ENCODE peak calls at places on chromosomes 1 and 21, in nine cellular contexts. One of them, this sample, is unnamed.

GRCh38 chr1:203135636-203136305 is 8.2 kb downstream of the ADORA1 start:
- DNase-seq in activated naive CD4-positive, alpha-beta T cell: no peak
- DNase-seq in stimulated activated CD8-positive, alpha-beta memory T cell treated with anti-CD3 and anti-CD28 coated beads, Interleukin-15, amount 100 ng/mL, for 1 hour: no peak
- DNase-seq in hippocampal formation: no peak
- DNase-seq in immature natural killer cell: no peak
- DNase-seq in neural crest cell: no peak
- DNase-seq in H7: no peak
- DNase-seq in activated CD4-positive, alpha-beta T cell treated with anti-CD3 and anti-CD28 coated beads for 24 hours: no peak
- DNase-seq in T-helper 2 cell: no peak
- DNase-seq in this sample: no peak

GRCh38 chr1:179164494-179164893 is 65.0 kb downstream of the ABL2 start:
- DNase-seq in stimulated activated CD8-positive, alpha-beta memory T cell treated with anti-CD3 and anti-CD28 coated beads, Interleukin-15, amount 100 ng/mL, for 1 hour: no peak
- DNase-seq in activated naive CD4-positive, alpha-beta T cell: no peak
- DNase-seq in H7: peak
- DNase-seq in neural crest cell: no peak
- DNase-seq in activated CD4-positive, alpha-beta T cell treated with anti-CD3 and anti-CD28 coated beads for 24 hours: no peak
- DNase-seq in hippocampal formation: no peak
- DNase-seq in T-helper 2 cell: no peak
- DNase-seq in immature natural killer cell: no peak
- DNase-seq in this sample: no peak

GRCh38 chr1:118963456-118964430 is 24.4 kb downstream of the TBX15 start:
- DNase-seq in activated naive CD4-positive, alpha-beta T cell: no peak
- DNase-seq in activated CD4-positive, alpha-beta T cell treated with anti-CD3 and anti-CD28 coated beads for 24 hours: no peak
- DNase-seq in neural crest cell: no peak
- DNase-seq in immature natural killer cell: no peak
- DNase-seq in T-helper 2 cell: no peak
- DNase-seq in hippocampal formation: no peak
- DNase-seq in H7: no peak
- DNase-seq in stimulated activated CD8-positive, alpha-beta memory T cell treated with anti-CD3 and anti-CD28 coated beads, Interleukin-15, amount 100 ng/mL, for 1 hour: no peak
- DNase-seq in this sample: no peak

GRCh38 chr1:64699327-64699726 is 45.5 kb upstream of the RAVER2 start:
- DNase-seq in H7: no peak
- DNase-seq in hippocampal formation: no peak
- DNase-seq in activated CD4-positive, alpha-beta T cell treated with anti-CD3 and anti-CD28 coated beads for 24 hours: no peak
- DNase-seq in activated naive CD4-positive, alpha-beta T cell: no peak
- DNase-seq in T-helper 2 cell: no peak
- DNase-seq in stimulated activated CD8-positive, alpha-beta memory T cell treated with anti-CD3 and anti-CD28 coated beads, Interleukin-15, amount 100 ng/mL, for 1 hour: no peak
- DNase-seq in immature natural killer cell: no peak
- DNase-seq in neural crest cell: no peak
- DNase-seq in this sample: no peak

GRCh38 chr21:36186506-36187399 is 30.1 kb downstream of the DOP1B start:
- DNase-seq in activated CD4-positive, alpha-beta T cell treated with anti-CD3 and anti-CD28 coated beads for 24 hours: no peak
- DNase-seq in hippocampal formation: no peak
- DNase-seq in stimulated activated CD8-positive, alpha-beta memory T cell treated with anti-CD3 and anti-CD28 coated beads, Interleukin-15, amount 100 ng/mL, for 1 hour: no peak
- DNase-seq in immature natural killer cell: no peak
- DNase-seq in activated naive CD4-positive, alpha-beta T cell: no peak
- DNase-seq in H7: peak
- DNase-seq in T-helper 2 cell: no peak
- DNase-seq in neural crest cell: no peak
- DNase-seq in this sample: no peak

GRCh38 chr1:90955769-90956168 is 66.1 kb downstream of the ZNF644 start:
- DNase-seq in H7: no peak
- DNase-seq in T-helper 2 cell: no peak
- DNase-seq in activated CD4-positive, alpha-beta T cell treated with anti-CD3 and anti-CD28 coated beads for 24 hours: no peak
- DNase-seq in hippocampal formation: no peak
- DNase-seq in activated naive CD4-positive, alpha-beta T cell: no peak
- DNase-seq in immature natural killer cell: no peak
- DNase-seq in stimulated activated CD8-positive, alpha-beta memory T cell treated with anti-CD3 and anti-CD28 coated beads, Interleukin-15, amount 100 ng/mL, for 1 hour: no peak
- DNase-seq in neural crest cell: no peak
- DNase-seq in this sample: no peak

GRCh38 chr1:179105393-179105792 is 23.5 kb downstream of the TOR3A start:
- DNase-seq in activated naive CD4-positive, alpha-beta T cell: no peak
- DNase-seq in neural crest cell: no peak
- DNase-seq in activated CD4-positive, alpha-beta T cell treated with anti-CD3 and anti-CD28 coated beads for 24 hours: no peak
- DNase-seq in stimulated activated CD8-positive, alpha-beta memory T cell treated with anti-CD3 and anti-CD28 coated beads, Interleukin-15, amount 100 ng/mL, for 1 hour: no peak
- DNase-seq in H7: peak
- DNase-seq in immature natural killer cell: no peak
- DNase-seq in hippocampal formation: no peak
- DNase-seq in T-helper 2 cell: no peak
- DNase-seq in this sample: no peak

GRCh38 chr1:156642265-156643185 is 608 bp downstream of the BCAN start:
- DNase-seq in T-helper 2 cell: no peak
- DNase-seq in hippocampal formation: no peak
- DNase-seq in neural crest cell: no peak
- DNase-seq in immature natural killer cell: no peak
- DNase-seq in activated CD4-positive, alpha-beta T cell treated with anti-CD3 and anti-CD28 coated beads for 24 hours: no peak
- DNase-seq in H7: peak
- DNase-seq in stimulated activated CD8-positive, alpha-beta memory T cell treated with anti-CD3 and anti-CD28 coated beads, Interleukin-15, amount 100 ng/mL, for 1 hour: no peak
- DNase-seq in activated naive CD4-positive, alpha-beta T cell: no peak
- DNase-seq in this sample: no peak

GRCh38 chr1:169018751-169019150 is 87.7 kb upstream of the ATP1B1 start:
- DNase-seq in neural crest cell: no peak
- DNase-seq in hippocampal formation: no peak
- DNase-seq in activated CD4-positive, alpha-beta T cell treated with anti-CD3 and anti-CD28 coated beads for 24 hours: no peak
- DNase-seq in H7: no peak
- DNase-seq in immature natural killer cell: no peak
- DNase-seq in activated naive CD4-positive, alpha-beta T cell: no peak
- DNase-seq in stimulated activated CD8-positive, alpha-beta memory T cell treated with anti-CD3 and anti-CD28 coated beads, Interleukin-15, amount 100 ng/mL, for 1 hour: no peak
- DNase-seq in T-helper 2 cell: no peak
- DNase-seq in this sample: no peak

GRCh38 chr1:155010211-155010918 is 7.8 kb downstream of the ZBTB7B start:
- DNase-seq in neural crest cell: no peak
- DNase-seq in activated naive CD4-positive, alpha-beta T cell: no peak
- DNase-seq in H7: no peak
- DNase-seq in immature natural killer cell: no peak
- DNase-seq in activated CD4-positive, alpha-beta T cell treated with anti-CD3 and anti-CD28 coated beads for 24 hours: no peak
- DNase-seq in T-helper 2 cell: no peak
- DNase-seq in stimulated activated CD8-positive, alpha-beta memory T cell treated with anti-CD3 and anti-CD28 coated beads, Interleukin-15, amount 100 ng/mL, for 1 hour: no peak
- DNase-seq in hippocampal formation: no peak
- DNase-seq in this sample: no peak

GRCh38 chr1:226308166-226308722 is 720 bp downstream of the LIN9 start:
- DNase-seq in T-helper 2 cell: no peak
- DNase-seq in activated CD4-positive, alpha-beta T cell treated with anti-CD3 and anti-CD28 coated beads for 24 hours: peak
- DNase-seq in immature natural killer cell: no peak
- DNase-seq in H7: no peak
- DNase-seq in activated naive CD4-positive, alpha-beta T cell: peak
- DNase-seq in hippocampal formation: peak
- DNase-seq in stimulated activated CD8-positive, alpha-beta memory T cell treated with anti-CD3 and anti-CD28 coated beads, Interleukin-15, amount 100 ng/mL, for 1 hour: no peak
- DNase-seq in neural crest cell: peak
- DNase-seq in this sample: peak

GRCh38 chr1:165036403-165036802 is 320.1 kb downstream of the LMX1A start:
- DNase-seq in stimulated activated CD8-positive, alpha-beta memory T cell treated with anti-CD3 and anti-CD28 coated beads, Interleukin-15, amount 100 ng/mL, for 1 hour: no peak
- DNase-seq in T-helper 2 cell: no peak
- DNase-seq in activated naive CD4-positive, alpha-beta T cell: no peak
- DNase-seq in hippocampal formation: no peak
- DNase-seq in H7: no peak
- DNase-seq in immature natural killer cell: no peak
- DNase-seq in activated CD4-positive, alpha-beta T cell treated with anti-CD3 and anti-CD28 coated beads for 24 hours: no peak
- DNase-seq in neural crest cell: no peak
- DNase-seq in this sample: no peak

GRCh38 chr1:5933676-5934057 is 58.6 kb downstream of the NPHP4 start:
- DNase-seq in activated CD4-positive, alpha-beta T cell treated with anti-CD3 and anti-CD28 coated beads for 24 hours: no peak
- DNase-seq in stimulated activated CD8-positive, alpha-beta memory T cell treated with anti-CD3 and anti-CD28 coated beads, Interleukin-15, amount 100 ng/mL, for 1 hour: no peak
- DNase-seq in T-helper 2 cell: no peak
- DNase-seq in hippocampal formation: no peak
- DNase-seq in neural crest cell: no peak
- DNase-seq in H7: no peak
- DNase-seq in activated naive CD4-positive, alpha-beta T cell: no peak
- DNase-seq in immature natural killer cell: no peak
- DNase-seq in this sample: no peak

GRCh38 chr1:15153842-15154479 is 414 bp downstream of the TMEM51 start:
- DNase-seq in H7: peak
- DNase-seq in activated CD4-positive, alpha-beta T cell treated with anti-CD3 and anti-CD28 coated beads for 24 hours: peak
- DNase-seq in activated naive CD4-positive, alpha-beta T cell: no peak
- DNase-seq in stimulated activated CD8-positive, alpha-beta memory T cell treated with anti-CD3 and anti-CD28 coated beads, Interleukin-15, amount 100 ng/mL, for 1 hour: no peak
- DNase-seq in immature natural killer cell: peak
- DNase-seq in hippocampal formation: peak
- DNase-seq in neural crest cell: peak
- DNase-seq in T-helper 2 cell: no peak
- DNase-seq in this sample: peak

This sample was measured in stimulated activated CD4-positive, alpha-beta T cell treated with anti-CD3 and anti-CD28 coated beads, Interleukin-12 subunit alpha, Interleukin-12 subunit beta, amount 100 ng/mL, for 48 hours.